ENCODE peak calls at places on chromosomes 12 and 14, in six cellular contexts. Q, U, L, M, S and T are unnamed samples.

GRCh38 chr12:44930972-44931600 is 55.0 kb upstream of the NELL2 start:
- DNase-seq in Q (peak; percentile 53), L (peak; percentile 27), M (peak; percentile 74), U (no peak), S (peak; percentile 49), T (peak; percentile 61)

GRCh38 chr12:52506858-52507715 is 13.1 kb downstream of the KRT5 start:
- DNase-seq in L (no peak), M (peak; percentile 24), S (peak; percentile 17), Q (peak; percentile 61), U (no peak), T (peak; percentile 55)

GRCh38 chr14:28671425-28671824 is 95.2 kb upstream of the FOXG1 start:
- DNase-seq in U (no peak), Q (no peak), M (peak; percentile 34), L (no peak), S (no peak), T (no peak)

GRCh38 chr14:72906316-72906715 is 12.4 kb upstream of the DPF3 start:
- DNase-seq in U (no peak), S (no peak), L (no peak), M (no peak), Q (no peak), T (no peak)

GRCh38 chr12:12379831-12380730 is 23.2 kb downstream of the BORCS5 start:
- DNase-seq in S (no peak), U (no peak), L (no peak), M (no peak), Q (no peak), T (peak; percentile 21)

GRCh38 chr12:101619026-101619827 is 24.5 kb downstream of the MYBPC1 start:
- DNase-seq in L (no peak), S (no peak), Q (no peak), M (no peak), U (no peak), T (no peak)

GRCh38 chr14:100615736-100616695 is 28.8 kb upstream of the BEGAIN start:
- DNase-seq in U (no peak), S (no peak), M (no peak), Q (no peak), L (no peak), T (no peak)

GRCh38 chr12:13383379-13383778 is 186.9 kb downstream of the EMP1 start:
- DNase-seq in M (no peak), L (no peak), Q (no peak), S (no peak), U (no peak), T (no peak)

GRCh38 chr12:18422849-18423248 is 161.5 kb downstream of the PIK3C2G start:
- DNase-seq in U (no peak), M (no peak), Q (no peak), L (no peak), S (no peak), T (no peak)

GRCh38 chr14:85280074-85280473 is 249.9 kb upstream of the FLRT2 start:
- DNase-seq in M (peak; percentile 69), S (no peak), Q (peak; percentile 1), L (no peak), U (no peak), T (no peak)

GRCh38 chr14:87966816-87967215 is 26.2 kb downstream of the GALC start:
- DNase-seq in U (no peak), Q (no peak), S (no peak), L (no peak), M (no peak), T (no peak)

GRCh38 chr12:69497308-69498026 is 27.3 kb downstream of the FRS2 start:
- DNase-seq in S (no peak), L (no peak), M (no peak), U (peak; percentile 35), Q (no peak), T (peak; percentile 37)

GRCh38 chr12:131917711-131918306 is 11.3 kb upstream of the PUS1 start:
- DNase-seq in U (no peak), S (no peak), Q (no peak), L (no peak), M (no peak), T (no peak)

GRCh38 chr14:53491256-53491905 is 338.3 kb upstream of the DDHD1 start:
- DNase-seq in Q (no peak), U (no peak), L (no peak), S (no peak), M (peak; percentile 7), T (no peak)

GRCh38 chr14:95871531-95871930 is 5.1 kb upstream of the TUNAR start:
- DNase-seq in Q (no peak), L (no peak), U (no peak), S (no peak), M (no peak), T (no peak)

GRCh38 chr14:34258318-34258717 is 203.7 kb downstream of the SPTSSA start:
- DNase-seq in Q (peak; percentile 49), M (no peak), L (no peak), S (no peak), U (no peak), T (no peak)

GRCh38 chr14:104865069-104865630 is at the start of gene CEP170B:
- DNase-seq in M (peak; percentile 9), Q (peak; percentile 39), U (no peak), L (peak; percentile 87), S (no peak), T (peak; percentile 4)

GRCh38 chr12:47686645-47687240 is 19.1 kb downstream of the RPAP3 start:
- DNase-seq in Q (peak; percentile 66), S (peak; percentile 25), M (peak; percentile 54), L (peak; percentile 22), U (no peak), T (peak; percentile 59)

GRCh38 chr12:3075315-3075714 is 1.9 kb upstream of the TSPAN9 start:
- DNase-seq in L (no peak), S (no peak), M (no peak), Q (no peak), U (no peak), T (no peak)

GRCh38 chr12:3077572-3078081 is 448 bp downstream of the TSPAN9 start:
- DNase-seq in L (no peak), U (no peak), S (no peak), M (no peak), Q (no peak), T (no peak)

GRCh38 chr12:3073438-3074255 is 3.5 kb upstream of the TSPAN9 start:
- DNase-seq in U (peak; percentile 37), Q (peak; percentile 89), S (peak; percentile 71), L (peak; percentile 74), M (peak; percentile 90), T (peak; percentile 82)

GRCh38 chr12:3078086-3078820 is 1.1 kb downstream of the TSPAN9 start:
- DNase-seq in L (no peak), U (no peak), Q (no peak), M (peak; percentile 47), S (no peak), T (no peak)

GRCh38 chr12:3076730-3077571 is at the start of gene TSPAN9:
- DNase-seq in M (peak; percentile 71), Q (peak; percentile 74), U (no peak), L (peak; percentile 90), S (peak; percentile 37), T (peak; percentile 30)
- TF ChIP-seq MYC in M (no peak), Q (no peak), U (no peak), L (no peak), S (peak; percentile 50), T (no peak)

DNA sequence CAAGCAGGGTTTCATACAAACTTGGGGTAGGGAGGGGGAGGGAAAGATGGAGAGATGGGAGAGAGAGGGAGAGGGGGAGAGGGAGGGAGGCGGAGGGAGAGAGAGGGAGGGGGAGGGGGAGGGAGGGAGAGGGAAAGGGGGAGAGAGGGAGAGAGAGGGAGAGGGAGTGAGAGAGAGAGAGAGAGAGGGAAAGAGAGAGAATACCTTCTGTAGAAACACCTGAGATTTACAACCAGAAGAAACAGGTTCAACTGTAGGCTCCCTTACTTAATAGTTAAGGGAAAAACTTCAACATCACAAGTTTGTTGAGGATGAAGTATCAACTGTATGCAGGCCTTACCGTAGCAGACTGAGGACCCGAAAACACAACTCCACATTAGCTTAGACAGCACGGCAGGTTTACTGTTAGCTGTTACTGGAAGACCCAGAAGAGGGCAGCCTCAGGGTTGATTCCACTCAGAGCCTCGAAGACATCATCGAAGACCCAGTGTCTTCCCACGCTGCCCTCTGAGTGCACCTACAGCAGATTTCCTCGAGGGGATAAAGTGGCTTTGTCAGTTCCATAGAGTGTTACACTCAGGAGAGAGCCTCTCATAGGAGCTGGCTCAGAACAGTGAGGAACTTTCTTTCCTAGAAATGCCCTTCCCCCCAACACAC is 72.4 kb downstream of the NT5DC3 start:
- DNase-seq in S (no peak), Q (peak; percentile 57), U (no peak), L (no peak), M (no peak), T (peak; percentile 55)
- TF ChIP-seq MYC in S (no peak), Q (no peak), U (no peak), L (no peak), M (no peak), T (no peak)

GRCh38 chr14:65296402-65296801 is 116.1 kb upstream of the FUT8 start:
- DNase-seq in Q (no peak), U (no peak), L (no peak), S (no peak), M (peak; percentile 15), T (no peak)

GRCh38 chr14:65286443-65286842 is 126.1 kb upstream of the FUT8 start:
- DNase-seq in L (peak; percentile 14), M (no peak), U (no peak), Q (peak; percentile 23), S (peak; percentile 44), T (peak; percentile 88)

GRCh38 chr14:65287264-65288131 is 125.0 kb upstream of the FUT8 start:
- DNase-seq in S (no peak), U (no peak), L (no peak), Q (no peak), M (peak; percentile 4), T (peak; percentile 83)

GRCh38 chr14:65291561-65291960 is 121.0 kb upstream of the FUT8 start:
- DNase-seq in Q (no peak), L (no peak), M (no peak), U (no peak), S (no peak), T (peak; percentile 53)

DNA sequence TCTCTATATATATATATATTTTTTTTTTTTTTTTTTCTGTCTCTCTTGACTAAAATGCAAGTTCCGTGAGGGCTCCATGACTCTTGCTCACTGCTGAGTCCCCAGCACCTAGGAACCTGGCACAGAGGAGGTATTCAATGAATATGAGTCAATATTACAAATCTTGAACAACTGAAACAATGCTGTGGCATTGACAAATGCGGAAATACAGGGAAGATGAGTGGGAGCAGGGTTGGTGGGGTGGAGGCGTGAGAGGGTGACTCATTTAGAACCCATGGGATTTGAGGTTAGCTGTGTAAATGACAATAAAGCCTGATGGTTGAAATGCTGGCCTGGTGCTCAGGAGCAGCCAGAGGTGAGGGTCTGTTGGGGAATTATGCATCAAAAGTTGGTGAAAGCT is 121.7 kb upstream of the FUT8 start:
- DNase-seq in S (peak; percentile 68), M (peak; percentile 8), U (no peak), Q (peak; percentile 42), L (no peak), T (peak; percentile 97)
- TF ChIP-seq MYC in S (no peak), M (no peak), U (no peak), Q (no peak), L (no peak), T (peak; percentile 20)

GRCh38 chr12:57726884-57727757 is 11.4 kb downstream of the AGAP2 start:
- DNase-seq in S (no peak), U (no peak), L (no peak), Q (no peak), M (peak; percentile 34), T (no peak)

GRCh38 chr12:57725851-57726150 is 12.7 kb downstream of the AGAP2 start:
- DNase-seq in L (no peak), M (no peak), S (no peak), Q (no peak), U (no peak), T (no peak)

GRCh38 chr12:57729321-57729844 is 9.2 kb downstream of the AGAP2 start:
- DNase-seq in U (no peak), M (no peak), S (no peak), L (no peak), Q (no peak), T (no peak)

GRCh38 chr12:57726151-57726883 is 12.2 kb downstream of the AGAP2 start:
- DNase-seq in Q (peak; percentile 89), M (peak; percentile 74), S (peak; percentile 71), L (no peak), U (no peak), T (no peak)

GRCh38 chr12:57727758-57728395 is 10.7 kb downstream of the AGAP2 start:
- DNase-seq in L (no peak), U (no peak), S (no peak), Q (no peak), M (no peak), T (no peak)
- TF ChIP-seq MYC in L (no peak), U (no peak), S (no peak), Q (no peak), M (no peak), T (no peak)